ENCODE peak calls at places on chromosomes 11 and 22, in four cellular contexts. One of them, this sample, is unnamed.

GRCh38 chr11:46417711-46418110 is 26.1 kb upstream of the CHRM4 start:
- DNase-seq in activated CD4-positive, alpha-beta T cell treated with anti-CD3 and anti-CD28 coated beads, Interleukin-2, amount 50 U/mL, for 4 hours: no peak
- DNase-seq in tibial nerve: no peak
- DNase-seq in left cardiac atrium: no peak
- DNase-seq in this sample: no peak

GRCh38 chr11:19110290-19110689 is 6.7 kb upstream of the ZDHHC13 start:
- DNase-seq in tibial nerve: no peak
- DNase-seq in left cardiac atrium: peak
- DNase-seq in activated CD4-positive, alpha-beta T cell treated with anti-CD3 and anti-CD28 coated beads, Interleukin-2, amount 50 U/mL, for 4 hours: no peak
- DNase-seq in this sample: no peak

GRCh38 chr22:30879398-30879797 is 89.2 kb downstream of the MORC2 start:
- DNase-seq in tibial nerve: no peak
- DNase-seq in activated CD4-positive, alpha-beta T cell treated with anti-CD3 and anti-CD28 coated beads, Interleukin-2, amount 50 U/mL, for 4 hours: no peak
- DNase-seq in left cardiac atrium: no peak
- DNase-seq in this sample: no peak

GRCh38 chr11:15493921-15494630 is 379.4 kb downstream of the INSC start:
- DNase-seq in activated CD4-positive, alpha-beta T cell treated with anti-CD3 and anti-CD28 coated beads, Interleukin-2, amount 50 U/mL, for 4 hours: no peak
- DNase-seq in left cardiac atrium: no peak
- DNase-seq in tibial nerve: no peak
- DNase-seq in this sample: no peak

GRCh38 chr11:106246495-106246894 is 169.0 kb downstream of the AASDHPPT start:
- DNase-seq in activated CD4-positive, alpha-beta T cell treated with anti-CD3 and anti-CD28 coated beads, Interleukin-2, amount 50 U/mL, for 4 hours: no peak
- DNase-seq in tibial nerve: no peak
- DNase-seq in left cardiac atrium: no peak
- DNase-seq in this sample: no peak

GRCh38 chr22:20927940-20928572 is 10.8 kb downstream of the CRKL start:
- DNase-seq in tibial nerve: no peak
- DNase-seq in activated CD4-positive, alpha-beta T cell treated with anti-CD3 and anti-CD28 coated beads, Interleukin-2, amount 50 U/mL, for 4 hours: no peak
- DNase-seq in left cardiac atrium: no peak
- DNase-seq in this sample: no peak

GRCh38 chr11:133577403-133577802 is 45.1 kb upstream of the OPCML start:
- DNase-seq in left cardiac atrium: no peak
- DNase-seq in activated CD4-positive, alpha-beta T cell treated with anti-CD3 and anti-CD28 coated beads, Interleukin-2, amount 50 U/mL, for 4 hours: no peak
- DNase-seq in tibial nerve: no peak
- DNase-seq in this sample: no peak

GRCh38 chr22:25027552-25027951 is 75.0 kb downstream of the KIAA1671 start:
- DNase-seq in left cardiac atrium: peak
- DNase-seq in tibial nerve: no peak
- DNase-seq in activated CD4-positive, alpha-beta T cell treated with anti-CD3 and anti-CD28 coated beads, Interleukin-2, amount 50 U/mL, for 4 hours: no peak
- DNase-seq in this sample: no peak

GRCh38 chr22:27381960-27382742 is 419.4 kb downstream of the MN1 start:
- DNase-seq in left cardiac atrium: no peak
- DNase-seq in activated CD4-positive, alpha-beta T cell treated with anti-CD3 and anti-CD28 coated beads, Interleukin-2, amount 50 U/mL, for 4 hours: no peak
- DNase-seq in tibial nerve: no peak
- DNase-seq in this sample: no peak

GRCh38 chr22:22084089-22084711 is 101.6 kb upstream of the TOP3B start:
- DNase-seq in tibial nerve: no peak
- DNase-seq in activated CD4-positive, alpha-beta T cell treated with anti-CD3 and anti-CD28 coated beads, Interleukin-2, amount 50 U/mL, for 4 hours: no peak
- DNase-seq in left cardiac atrium: no peak
- DNase-seq in this sample: no peak

GRCh38 chr11:554428-554823 is 6.1 kb downstream of the LMNTD2 start:
- DNase-seq in left cardiac atrium: no peak
- DNase-seq in tibial nerve: no peak
- DNase-seq in activated CD4-positive, alpha-beta T cell treated with anti-CD3 and anti-CD28 coated beads, Interleukin-2, amount 50 U/mL, for 4 hours: no peak
- DNase-seq in this sample: no peak